ENCODE peak calls at places on chromosomes 4 and X, in five cellular contexts. R is HepG2, L is sigmoid colon, E is tibial artery, F is ovary. V is an unnamed sample.

GRCh38 chr4:112060212-112060611 is 85.0 kb upstream of the FAM241A start:
- DNase-seq in L (no peak), R (peak), E (no peak), F (no peak), V (no peak)

GRCh38 chrX:13131511-13132137 is 87.2 kb upstream of the FAM9C start:
- DNase-seq in F (no peak), R (peak), E (no peak), L (no peak), V (no peak)

GRCh38 chrX:13538414-13538813 is 31.0 kb upstream of the EGFL6 start:
- DNase-seq in E (no peak), R (no peak), F (no peak), L (no peak), V (no peak)

GRCh38 chr4:152187693-152188092 is 348.2 kb downstream of the FBXW7 start:
- DNase-seq in E (no peak), F (no peak), L (no peak), R (no peak), V (no peak)

GRCh38 chrX:94041881-94042280 is 367.9 kb downstream of the FAM133A start:
- DNase-seq in E (no peak), L (no peak), R (no peak), F (no peak), V (no peak)

GRCh38 chr4:87971866-87972265 is 3.6 kb upstream of the SPP1 start:
- DNase-seq in F (no peak), R (no peak), E (no peak), L (no peak), V (no peak)

GRCh38 chrX:12446342-12447075 is 308.2 kb downstream of the FRMPD4 start:
- DNase-seq in E (no peak), L (no peak), F (no peak), R (no peak), V (no peak)

GRCh38 chr4:36676139-36677050 is 395.0 kb downstream of the DTHD1 start:
- DNase-seq in L (no peak), R (no peak), F (no peak), E (no peak), V (no peak)

GRCh38 chrX:66504481-66504880 is 134.4 kb downstream of the EDA2R start:
- DNase-seq in R (no peak), F (no peak), E (no peak), L (no peak), V (no peak)

GRCh38 chr4:82372502-82372873 is 1.3 kb downstream of the HNRNPD start:
- DNase-seq in L (peak), F (no peak), R (no peak), E (no peak), V (no peak)

GRCh38 chrX:63922221-63922620 is 137.2 kb upstream of the ARHGEF9 start:
- DNase-seq in R (no peak), L (no peak), F (no peak), E (no peak), V (no peak)

GRCh38 chr4:101049549-101050001 is 297.8 kb downstream of the PPP3CA start:
- DNase-seq in L (no peak), E (no peak), R (no peak), F (no peak), V (no peak)

GRCh38 chrX:51459125-51459524 is 37.3 kb downstream of the NUDT11 start:
- DNase-seq in F (no peak), L (no peak), E (no peak), R (peak), V (no peak)

GRCh38 chrX:69076084-69076483 is 89.2 kb downstream of the PJA1 start:
- DNase-seq in R (no peak), L (no peak), E (no peak), F (no peak), V (no peak)

GRCh38 chr4:152618971-152619370 is 60.8 kb downstream of the TMEM154 start:
- DNase-seq in E (no peak), R (no peak), F (no peak), L (no peak), V (no peak)

DNA sequence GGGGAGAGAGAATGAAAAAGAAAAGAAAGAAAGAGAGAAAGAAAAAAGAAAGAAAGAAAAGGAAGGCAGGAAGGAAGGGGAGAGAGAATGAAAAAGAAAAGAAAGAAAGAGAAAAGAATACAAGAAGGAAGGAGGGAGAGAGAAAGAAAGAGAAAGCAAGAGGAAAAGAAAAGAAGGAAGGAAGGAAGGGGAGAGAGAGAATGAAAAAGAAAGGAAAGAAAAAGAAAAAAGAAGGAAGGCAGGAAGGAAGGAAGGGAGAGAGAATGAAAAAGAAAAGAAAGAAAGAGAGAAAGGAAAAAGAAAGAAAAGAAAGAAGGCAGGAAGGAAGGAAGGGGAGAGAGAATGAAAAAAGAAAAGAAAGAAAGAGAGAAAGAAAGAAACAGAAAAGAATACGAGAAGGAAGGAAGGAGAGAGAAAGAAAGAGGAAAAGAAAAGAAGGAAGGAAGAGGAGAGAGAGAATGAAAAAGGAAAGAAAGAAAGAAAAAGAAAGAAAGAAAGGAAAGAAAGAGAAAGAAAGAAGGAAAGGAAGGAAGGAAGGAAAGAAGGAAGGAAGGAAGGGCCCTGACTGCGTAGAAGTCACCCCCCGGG is 15.1 kb upstream of the P2RY8 start:
- DNase-seq in F (no peak), L (no peak), E (no peak), R (no peak), V (no peak)
- H3K27ac ChIP-seq in F (no peak), L (no peak), E (no peak), R (no peak), V (no peak)

GRCh38 chr4:156945532-156945931 is 26.1 kb downstream of the PDGFC start:
- DNase-seq in L (no peak), R (no peak), E (no peak), F (no peak), V (no peak)
- H3K4me3 ChIP-seq in L (peak), R (no peak), E (no peak), F (no peak), V (no peak)

GRCh38 chrX:110097920-110098319 is 95.0 kb downstream of the TMEM164 start:
- DNase-seq in L (no peak), F (no peak), E (no peak), R (no peak), V (no peak)
- H3K27ac ChIP-seq in L (no peak), F (no peak), E (no peak), R (no peak), V (no peak)

GRCh38 chrX:86946569-86946968 is 571.0 kb upstream of the KLHL4 start:
- DNase-seq in L (no peak), F (no peak), E (no peak), R (peak), V (no peak)
- H3K4me3 ChIP-seq in L (no peak), F (no peak), E (no peak), R (no peak), V (no peak)

GRCh38 chrX:114037515-114037914 is 546.4 kb upstream of the HTR2C start:
- DNase-seq in E (no peak), L (no peak), R (no peak), F (no peak), V (no peak)
- H3K27ac ChIP-seq in E (no peak), L (no peak), R (no peak), F (no peak), V (no peak)

GRCh38 chr4:8606966-8607365 is 14.4 kb downstream of the CPZ start:
- DNase-seq in F (no peak), L (no peak), R (no peak), E (no peak), V (no peak)

GRCh38 chr4:8609824-8610350 is 17.3 kb downstream of the CPZ start:
- DNase-seq in R (no peak), F (no peak), E (no peak), L (no peak), V (no peak)

GRCh38 chr4:8609406-8609805 is 16.8 kb downstream of the CPZ start:
- DNase-seq in L (no peak), F (no peak), R (no peak), E (no peak), V (no peak)

GRCh38 chr4:8607603-8608481 is 15.3 kb downstream of the CPZ start:
- DNase-seq in F (peak), L (no peak), R (no peak), E (no peak), V (peak)

DNA sequence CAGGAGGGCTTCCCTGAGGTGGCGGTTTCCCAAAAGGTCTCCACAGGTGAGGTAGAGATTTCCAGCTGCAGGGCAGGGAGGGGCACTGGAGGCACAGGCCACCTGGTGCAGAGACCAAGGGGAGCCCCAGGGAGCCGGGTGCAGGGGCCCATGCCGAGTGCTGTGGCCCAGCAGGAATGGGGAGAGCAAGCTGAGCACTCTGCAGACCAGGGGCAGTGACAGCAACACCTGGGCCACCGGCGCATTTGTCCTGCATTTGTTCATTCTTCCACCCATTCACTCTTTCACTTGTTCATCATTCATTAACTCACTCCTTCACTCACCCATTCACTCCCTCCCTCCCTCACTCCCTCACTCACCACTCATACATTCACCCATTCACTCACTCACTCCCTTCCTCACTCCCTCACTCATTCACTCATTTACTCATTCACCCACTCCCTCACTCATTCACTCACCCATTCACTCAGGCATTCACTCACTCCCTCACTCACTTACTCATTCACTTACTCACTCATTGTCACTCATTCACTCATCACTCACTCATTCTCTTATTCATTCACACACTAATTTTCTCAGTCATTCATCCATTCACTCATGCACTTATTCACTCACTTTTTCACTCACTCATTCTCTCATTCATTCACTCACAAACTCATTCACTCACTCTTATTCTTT is 16.3 kb downstream of the CPZ start:
- DNase-seq in L (no peak), R (no peak), F (no peak), E (no peak), V (no peak)
- H3K4me3 ChIP-seq in L (no peak), R (no peak), F (no peak), E (no peak), V (no peak)

GRCh38 chr4:18021470-18021719 is 160 bp downstream of the LCORL start:
- DNase-seq in E (no peak), L (no peak), R (no peak), F (no peak), V (no peak)

GRCh38 chr4:18021720-18022571 is at the start of gene LCORL:
- DNase-seq in R (peak), F (peak), E (peak), L (peak), V (peak)

GRCh38 chr4:18020145-18020670 is 1.3 kb downstream of the LCORL start:
- DNase-seq in L (no peak), E (no peak), R (no peak), F (no peak), V (no peak)

GRCh38 chr4:18020671-18021469 is 685 bp downstream of the LCORL start:
- DNase-seq in F (peak), L (peak), E (peak), R (peak), V (peak)

DNA sequence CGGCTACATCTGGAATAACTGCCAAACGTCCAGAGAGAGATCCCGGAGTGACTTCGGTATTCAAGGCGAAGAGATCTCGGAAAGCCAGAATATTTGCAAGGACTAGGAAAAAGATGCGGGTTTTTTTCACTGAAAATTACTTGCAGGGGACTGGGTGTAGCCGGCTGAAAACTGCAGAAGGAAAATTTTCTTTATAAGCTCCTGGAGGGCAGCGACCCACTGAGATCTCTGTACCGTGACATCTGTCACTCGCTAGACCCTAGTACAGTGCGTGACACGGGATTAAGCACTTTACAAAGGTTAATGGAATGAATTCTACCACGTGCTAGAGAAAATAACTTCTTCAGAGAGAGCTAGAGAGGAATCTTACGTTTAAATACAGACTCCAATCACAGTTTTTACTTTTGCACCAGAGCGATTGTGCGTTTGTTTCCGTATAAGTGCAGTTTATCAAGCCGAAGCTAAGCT is 1.1 kb upstream of the LCORL start:
- DNase-seq in L (no peak), F (no peak), R (no peak), E (no peak), V (no peak)
- H3K27ac ChIP-seq in L (peak), F (peak), R (peak), E (peak), V (peak)

GRCh38 chr4:163553146-163553545 is 58.7 kb downstream of the TMA16 start:
- DNase-seq in L (no peak), E (no peak), R (no peak), F (no peak), V (no peak)

GRCh38 chr4:163548481-163549243 is 54.2 kb downstream of the TMA16 start:
- DNase-seq in F (no peak), L (no peak), R (peak), E (no peak), V (no peak)

GRCh38 chr4:163554870-163555465 is 60.5 kb downstream of the TMA16 start:
- DNase-seq in F (no peak), R (no peak), L (no peak), E (no peak), V (no peak)

GRCh38 chr4:163556169-163556568 is 61.7 kb downstream of the TMA16 start:
- DNase-seq in F (no peak), E (no peak), R (no peak), L (no peak), V (no peak)

DNA sequence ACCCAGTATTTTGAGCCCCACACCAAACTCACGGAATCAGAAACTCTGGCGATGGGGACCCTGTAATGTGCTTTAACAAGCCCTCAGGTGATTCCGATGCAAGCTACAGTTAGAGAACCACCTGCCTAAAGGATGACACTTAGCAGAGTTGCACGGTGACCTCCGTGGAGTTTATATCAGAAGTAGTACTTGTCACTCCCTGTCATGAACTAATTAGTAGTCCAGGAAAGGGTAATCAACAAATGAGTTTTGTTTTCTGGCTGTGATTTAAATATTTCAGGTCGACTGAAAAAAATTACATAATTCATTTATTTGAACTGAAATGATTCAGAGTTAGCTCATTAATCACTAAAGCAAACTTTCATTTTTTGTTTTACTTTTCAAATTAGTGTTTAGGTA is 56.4 kb downstream of the TMA16 start:
- DNase-seq in R (no peak), E (no peak), L (no peak), F (no peak), V (no peak)
- H3K4me3 ChIP-seq in R (no peak), E (no peak), L (no peak), F (no peak), V (no peak)

V was measured in uterus.